ENCODE peak calls at places on chromosomes 2 and 18, in five cellular contexts. One of them, this sample, is unnamed.

GRCh38 chr2:101047774-101048173 is 45.7 kb downstream of the RPL31 start:
- DNase-seq in trophoblast cell: no peak
- DNase-seq in IMR-90: no peak
- DNase-seq in neuronal stem cell: no peak
- DNase-seq in H1: no peak
- DNase-seq in this sample: no peak

GRCh38 chr2:240644171-240644651 is 18.9 kb downstream of the GPR35 start:
- DNase-seq in H1: no peak
- DNase-seq in trophoblast cell: no peak
- DNase-seq in IMR-90: no peak
- DNase-seq in neuronal stem cell: no peak
- DNase-seq in this sample: no peak

GRCh38 chr2:128317186-128317897 is 1.3 kb downstream of the HS6ST1 start:
- DNase-seq in IMR-90: no peak
- DNase-seq in H1: peak
- DNase-seq in neuronal stem cell: no peak
- DNase-seq in trophoblast cell: peak
- DNase-seq in this sample: peak

GRCh38 chr2:95158441-95158840 is 1.2 kb downstream of the ZNF514 start:
- DNase-seq in H1: no peak
- DNase-seq in IMR-90: no peak
- DNase-seq in trophoblast cell: no peak
- DNase-seq in neuronal stem cell: no peak
- DNase-seq in this sample: no peak

GRCh38 chr2:207403950-207404349 is 125.8 kb upstream of the CREB1 start:
- DNase-seq in neuronal stem cell: no peak
- DNase-seq in IMR-90: no peak
- DNase-seq in trophoblast cell: no peak
- DNase-seq in H1: no peak
- DNase-seq in this sample: no peak

GRCh38 chr18:21571763-21572162 is 28.7 kb downstream of the ESCO1 start:
- DNase-seq in neuronal stem cell: no peak
- DNase-seq in trophoblast cell: no peak
- DNase-seq in H1: no peak
- DNase-seq in IMR-90: no peak
- DNase-seq in this sample: no peak

GRCh38 chr2:99677814-99678213 is 188.0 kb upstream of the REV1 start:
- DNase-seq in neuronal stem cell: no peak
- DNase-seq in H1: no peak
- DNase-seq in IMR-90: no peak
- DNase-seq in trophoblast cell: no peak
- DNase-seq in this sample: no peak

GRCh38 chr2:179818546-179818945 is 42.9 kb downstream of the ZNF385B start:
- DNase-seq in H1: no peak
- DNase-seq in trophoblast cell: no peak
- DNase-seq in neuronal stem cell: no peak
- DNase-seq in IMR-90: no peak
- DNase-seq in this sample: no peak

GRCh38 chr18:31267823-31268481 is 50.0 kb upstream of the DSG1 start:
- DNase-seq in trophoblast cell: no peak
- DNase-seq in H1: no peak
- DNase-seq in IMR-90: no peak
- DNase-seq in neuronal stem cell: no peak
- DNase-seq in this sample: no peak

GRCh38 chr18:58495202-58495601 is 133.7 kb downstream of the ALPK2 start:
- DNase-seq in trophoblast cell: no peak
- DNase-seq in IMR-90: peak
- DNase-seq in H1: no peak
- DNase-seq in neuronal stem cell: no peak
- DNase-seq in this sample: no peak

GRCh38 chr2:97677480-97677879 is 8.0 kb downstream of the C2orf92 start:
- DNase-seq in trophoblast cell: no peak
- DNase-seq in neuronal stem cell: no peak
- DNase-seq in H1: no peak
- DNase-seq in IMR-90: no peak
- DNase-seq in this sample: no peak

GRCh38 chr2:109270758-109271305 is 141.8 kb downstream of the SH3RF3 start:
- DNase-seq in neuronal stem cell: no peak
- DNase-seq in trophoblast cell: no peak
- DNase-seq in H1: no peak
- DNase-seq in IMR-90: no peak
- DNase-seq in this sample: no peak

GRCh38 chr2:240579771-240580614 is 6.5 kb upstream of the CAPN10 start:
- DNase-seq in trophoblast cell: peak
- DNase-seq in H1: no peak
- DNase-seq in neuronal stem cell: no peak
- DNase-seq in IMR-90: peak
- DNase-seq in this sample: no peak

GRCh38 chr2:155218945-155219344 is 520.5 kb downstream of the KCNJ3 start:
- DNase-seq in IMR-90: no peak
- DNase-seq in neuronal stem cell: no peak
- DNase-seq in trophoblast cell: no peak
- DNase-seq in H1: no peak
- DNase-seq in this sample: no peak

GRCh38 chr2:155215037-155215707 is 516.7 kb downstream of the KCNJ3 start:
- DNase-seq in trophoblast cell: no peak
- DNase-seq in IMR-90: no peak
- DNase-seq in neuronal stem cell: no peak
- DNase-seq in H1: no peak
- DNase-seq in this sample: peak

GRCh38 chr2:155223781-155224406 is 525.4 kb downstream of the KCNJ3 start:
- DNase-seq in neuronal stem cell: peak
- DNase-seq in IMR-90: no peak
- DNase-seq in H1: no peak
- DNase-seq in trophoblast cell: peak
- DNase-seq in this sample: peak

DNA sequence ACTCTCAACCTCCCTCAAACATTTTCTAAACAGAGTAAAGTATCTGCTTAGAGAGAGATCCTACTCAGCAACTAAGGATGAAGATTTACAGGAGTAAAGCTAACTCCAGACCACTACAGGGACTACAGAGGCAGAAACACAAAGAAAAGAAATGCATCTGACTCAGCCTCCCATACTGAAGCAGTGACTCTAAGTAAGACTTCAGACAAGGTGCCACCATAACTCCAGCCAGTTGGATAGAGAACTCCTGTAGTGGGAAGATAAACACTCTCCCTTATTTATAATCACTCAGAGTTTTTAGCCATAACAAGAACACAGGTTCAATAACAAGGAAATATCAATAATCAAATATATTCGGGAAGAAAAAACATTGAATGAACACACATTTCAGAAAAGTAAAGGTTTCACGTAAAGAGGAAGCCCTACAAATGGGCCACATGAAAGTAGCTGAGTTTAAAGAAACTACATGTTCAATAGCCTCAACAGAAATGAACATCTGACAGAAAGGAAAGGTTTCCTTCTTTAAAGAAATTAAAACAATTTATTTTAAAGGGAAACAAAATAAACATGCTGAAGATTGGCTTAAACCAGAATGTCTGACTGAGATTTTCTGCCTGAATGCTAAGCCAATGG is 519.9 kb downstream of the KCNJ3 start:
- DNase-seq in IMR-90: no peak
- DNase-seq in neuronal stem cell: no peak
- DNase-seq in H1: no peak
- DNase-seq in trophoblast cell: no peak
- DNase-seq in this sample: no peak
- H3K4me3 ChIP-seq in IMR-90: no peak
- H3K4me3 ChIP-seq in neuronal stem cell: no peak
- H3K4me3 ChIP-seq in H1: no peak
- H3K4me3 ChIP-seq in trophoblast cell: no peak
- H3K4me3 ChIP-seq in this sample: no peak

GRCh38 chr2:20224191-20224715 is 677 bp downstream of the SDC1 start:
- DNase-seq in IMR-90: no peak
- DNase-seq in H1: no peak
- DNase-seq in neuronal stem cell: no peak
- DNase-seq in trophoblast cell: no peak
- DNase-seq in this sample: no peak

GRCh38 chr2:20226152-20226545 is 1.2 kb upstream of the SDC1 start:
- DNase-seq in neuronal stem cell: no peak
- DNase-seq in trophoblast cell: no peak
- DNase-seq in H1: no peak
- DNase-seq in IMR-90: no peak
- DNase-seq in this sample: no peak

GRCh38 chr2:20224716-20225293 is at the start of gene SDC1:
- DNase-seq in IMR-90: peak
- DNase-seq in neuronal stem cell: peak
- DNase-seq in trophoblast cell: peak
- DNase-seq in H1: no peak
- DNase-seq in this sample: peak

GRCh38 chr2:20223345-20224190 is 1.4 kb downstream of the SDC1 start:
- DNase-seq in IMR-90: peak
- DNase-seq in trophoblast cell: peak
- DNase-seq in H1: no peak
- DNase-seq in neuronal stem cell: peak
- DNase-seq in this sample: peak

GRCh38 chr2:20225294-20226151 is 593 bp upstream of the SDC1 start:
- DNase-seq in IMR-90: peak
- DNase-seq in H1: peak
- DNase-seq in trophoblast cell: peak
- DNase-seq in neuronal stem cell: peak
- DNase-seq in this sample: peak
- H3K18ac ChIP-seq in IMR-90: no peak
- H3K18ac ChIP-seq in H1: peak
- H3K18ac ChIP-seq in trophoblast cell: no peak
- H3K18ac ChIP-seq in neuronal stem cell: peak
- H3K18ac ChIP-seq in this sample: peak

GRCh38 chr2:200021449-200022114 is 66.2 kb downstream of the MAIP1 start:
- DNase-seq in IMR-90: no peak
- DNase-seq in H1: no peak
- DNase-seq in neuronal stem cell: no peak
- DNase-seq in trophoblast cell: no peak
- DNase-seq in this sample: no peak

GRCh38 chr2:200026312-200026711 is 70.9 kb downstream of the MAIP1 start:
- DNase-seq in neuronal stem cell: no peak
- DNase-seq in H1: no peak
- DNase-seq in trophoblast cell: no peak
- DNase-seq in IMR-90: no peak
- DNase-seq in this sample: no peak

GRCh38 chr2:200025717-200026116 is 70.3 kb downstream of the MAIP1 start:
- DNase-seq in H1: no peak
- DNase-seq in neuronal stem cell: no peak
- DNase-seq in trophoblast cell: no peak
- DNase-seq in IMR-90: peak
- DNase-seq in this sample: no peak

GRCh38 chr2:200023570-200023969 is 68.2 kb downstream of the MAIP1 start:
- DNase-seq in H1: no peak
- DNase-seq in trophoblast cell: no peak
- DNase-seq in IMR-90: no peak
- DNase-seq in neuronal stem cell: no peak
- DNase-seq in this sample: no peak

GRCh38 chr2:200022511-200022910 is 67.1 kb downstream of the MAIP1 start:
- DNase-seq in neuronal stem cell: no peak
- DNase-seq in IMR-90: no peak
- DNase-seq in H1: no peak
- DNase-seq in trophoblast cell: no peak
- DNase-seq in this sample: no peak
- H3K4me3 ChIP-seq in neuronal stem cell: no peak
- H3K4me3 ChIP-seq in IMR-90: no peak
- H3K4me3 ChIP-seq in H1: no peak
- H3K4me3 ChIP-seq in trophoblast cell: no peak
- H3K4me3 ChIP-seq in this sample: no peak

GRCh38 chr2:54081574-54081973 is 33.8 kb upstream of the ACYP2 start:
- DNase-seq in IMR-90: peak
- DNase-seq in H1: no peak
- DNase-seq in neuronal stem cell: no peak
- DNase-seq in trophoblast cell: no peak
- DNase-seq in this sample: peak
- H3K18ac ChIP-seq in IMR-90: no peak
- H3K18ac ChIP-seq in H1: no peak
- H3K18ac ChIP-seq in neuronal stem cell: no peak
- H3K18ac ChIP-seq in trophoblast cell: no peak
- H3K18ac ChIP-seq in this sample: no peak

GRCh38 chr2:147854557-147855134 is 9.8 kb downstream of the ACVR2A start:
- DNase-seq in trophoblast cell: no peak
- DNase-seq in H1: no peak
- DNase-seq in neuronal stem cell: no peak
- DNase-seq in IMR-90: no peak
- DNase-seq in this sample: no peak

GRCh38 chr2:147855977-147856376 is 11.1 kb downstream of the ACVR2A start:
- DNase-seq in trophoblast cell: no peak
- DNase-seq in H1: no peak
- DNase-seq in neuronal stem cell: no peak
- DNase-seq in IMR-90: no peak
- DNase-seq in this sample: no peak

GRCh38 chr2:147855316-147855715 is 10.5 kb downstream of the ACVR2A start:
- DNase-seq in H1: no peak
- DNase-seq in IMR-90: no peak
- DNase-seq in trophoblast cell: peak
- DNase-seq in neuronal stem cell: no peak
- DNase-seq in this sample: peak

GRCh38 chr2:147847746-147848391 is 3.0 kb downstream of the ACVR2A start:
- DNase-seq in neuronal stem cell: no peak
- DNase-seq in H1: no peak
- DNase-seq in trophoblast cell: peak
- DNase-seq in IMR-90: no peak
- DNase-seq in this sample: no peak

DNA sequence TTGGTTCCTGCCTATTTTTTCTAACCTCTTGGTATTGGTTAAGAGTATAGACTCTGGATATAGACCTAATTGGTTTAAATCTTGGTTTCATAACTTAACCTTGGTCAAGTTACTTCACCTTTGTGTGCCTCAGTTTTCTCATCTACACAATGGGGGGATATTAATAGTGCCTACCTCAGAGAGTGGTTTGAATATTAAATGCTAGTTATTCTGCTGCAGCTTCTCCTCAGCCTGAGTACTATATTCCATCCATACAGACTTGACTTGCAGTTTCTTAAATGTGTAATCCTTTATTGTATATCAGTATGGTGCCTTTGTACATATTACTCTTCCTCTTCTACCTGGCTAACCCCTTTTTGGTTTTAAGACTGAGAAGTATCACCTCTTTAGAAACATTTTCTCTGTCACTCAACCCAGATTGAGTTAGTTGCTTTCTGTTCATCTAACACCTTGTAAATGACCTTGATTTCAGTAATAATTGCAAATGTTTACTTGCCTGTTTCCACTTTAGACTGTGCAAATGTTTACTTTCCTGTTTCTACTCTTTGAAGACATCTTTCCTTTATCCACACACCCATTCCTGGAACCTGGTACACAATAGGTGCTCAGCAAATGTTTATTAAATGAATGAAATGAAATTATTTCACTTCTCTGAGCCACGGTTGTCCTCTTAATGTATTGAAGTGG is 6.6 kb downstream of the ACVR2A start:
- DNase-seq in neuronal stem cell: no peak
- DNase-seq in trophoblast cell: no peak
- DNase-seq in H1: no peak
- DNase-seq in IMR-90: no peak
- DNase-seq in this sample: no peak
- H3K4me3 ChIP-seq in neuronal stem cell: no peak
- H3K4me3 ChIP-seq in trophoblast cell: no peak
- H3K4me3 ChIP-seq in H1: no peak
- H3K4me3 ChIP-seq in IMR-90: no peak
- H3K4me3 ChIP-seq in this sample: no peak

This sample was measured in mesendoderm.